ENCODE peak calls at places on chromosomes 12 and 14, in eight cellular contexts. One of them, this sample, is unnamed.

GRCh38 chr12:60174914-60175313 is 579.1 kb downstream of the SLC16A7 start:
- DNase-seq in epithelial cell of proximal tubule: no peak
- DNase-seq in progenitor cell of endocrine pancreas: no peak
- DNase-seq in CD4-positive, alpha-beta T cell: no peak
- DNase-seq in cardiac muscle cell: no peak
- DNase-seq in AG09319: no peak
- DNase-seq in IMR-90: peak
- DNase-seq in B cell: no peak
- DNase-seq in this sample: no peak

GRCh38 chr14:102708494-102708893 is 68.8 kb upstream of the TRAF3 start:
- DNase-seq in cardiac muscle cell: no peak
- DNase-seq in AG09319: no peak
- DNase-seq in epithelial cell of proximal tubule: no peak
- DNase-seq in progenitor cell of endocrine pancreas: no peak
- DNase-seq in CD4-positive, alpha-beta T cell: no peak
- DNase-seq in B cell: no peak
- DNase-seq in IMR-90: no peak
- DNase-seq in this sample: no peak

GRCh38 chr12:91182664-91183455 is at the start of gene DCN:
- DNase-seq in B cell: no peak
- DNase-seq in progenitor cell of endocrine pancreas: no peak
- DNase-seq in CD4-positive, alpha-beta T cell: no peak
- DNase-seq in IMR-90: peak
- DNase-seq in epithelial cell of proximal tubule: no peak
- DNase-seq in AG09319: no peak
- DNase-seq in cardiac muscle cell: peak
- DNase-seq in this sample: no peak

GRCh38 chr12:115149685-115150378 is 465.9 kb upstream of the TBX3 start:
- DNase-seq in progenitor cell of endocrine pancreas: no peak
- DNase-seq in B cell: no peak
- DNase-seq in AG09319: peak
- DNase-seq in cardiac muscle cell: peak
- DNase-seq in IMR-90: peak
- DNase-seq in epithelial cell of proximal tubule: no peak
- DNase-seq in CD4-positive, alpha-beta T cell: no peak
- DNase-seq in this sample: no peak

GRCh38 chr14:55398679-55399078 is 13.0 kb downstream of the ATG14 start:
- DNase-seq in epithelial cell of proximal tubule: peak
- DNase-seq in IMR-90: peak
- DNase-seq in AG09319: peak
- DNase-seq in CD4-positive, alpha-beta T cell: no peak
- DNase-seq in progenitor cell of endocrine pancreas: no peak
- DNase-seq in B cell: no peak
- DNase-seq in cardiac muscle cell: peak
- DNase-seq in this sample: no peak

GRCh38 chr12:9344540-9344939 is 136.3 kb upstream of the PZP start:
- DNase-seq in cardiac muscle cell: peak
- DNase-seq in CD4-positive, alpha-beta T cell: no peak
- DNase-seq in progenitor cell of endocrine pancreas: no peak
- DNase-seq in B cell: no peak
- DNase-seq in IMR-90: no peak
- DNase-seq in AG09319: no peak
- DNase-seq in epithelial cell of proximal tubule: no peak
- DNase-seq in this sample: no peak

GRCh38 chr12:31514912-31515311 is 76.0 kb downstream of the DENND5B start:
- DNase-seq in cardiac muscle cell: no peak
- DNase-seq in B cell: no peak
- DNase-seq in CD4-positive, alpha-beta T cell: no peak
- DNase-seq in AG09319: no peak
- DNase-seq in progenitor cell of endocrine pancreas: no peak
- DNase-seq in IMR-90: no peak
- DNase-seq in epithelial cell of proximal tubule: no peak
- DNase-seq in this sample: no peak

GRCh38 chr14:76958975-76959710 is 69.4 kb downstream of the IRF2BPL start:
- DNase-seq in IMR-90: peak
- DNase-seq in epithelial cell of proximal tubule: no peak
- DNase-seq in B cell: peak
- DNase-seq in cardiac muscle cell: peak
- DNase-seq in CD4-positive, alpha-beta T cell: no peak
- DNase-seq in progenitor cell of endocrine pancreas: no peak
- DNase-seq in AG09319: no peak
- DNase-seq in this sample: peak

GRCh38 chr12:95114766-95115450 is 41.5 kb upstream of the NR2C1 start:
- DNase-seq in B cell: no peak
- DNase-seq in CD4-positive, alpha-beta T cell: no peak
- DNase-seq in cardiac muscle cell: peak
- DNase-seq in progenitor cell of endocrine pancreas: no peak
- DNase-seq in epithelial cell of proximal tubule: no peak
- DNase-seq in IMR-90: peak
- DNase-seq in AG09319: no peak
- DNase-seq in this sample: no peak

GRCh38 chr12:68627673-68628319 is 17.1 kb downstream of the RAP1B start:
- DNase-seq in B cell: no peak
- DNase-seq in AG09319: no peak
- DNase-seq in IMR-90: no peak
- DNase-seq in progenitor cell of endocrine pancreas: no peak
- DNase-seq in cardiac muscle cell: no peak
- DNase-seq in epithelial cell of proximal tubule: no peak
- DNase-seq in CD4-positive, alpha-beta T cell: no peak
- DNase-seq in this sample: no peak

GRCh38 chr14:29028973-29029582 is 262.5 kb downstream of the FOXG1 start:
- DNase-seq in CD4-positive, alpha-beta T cell: no peak
- DNase-seq in progenitor cell of endocrine pancreas: peak
- DNase-seq in AG09319: no peak
- DNase-seq in epithelial cell of proximal tubule: no peak
- DNase-seq in IMR-90: peak
- DNase-seq in B cell: no peak
- DNase-seq in cardiac muscle cell: peak
- DNase-seq in this sample: no peak

GRCh38 chr12:4034926-4035325 is 161.7 kb upstream of the PARP11 start:
- DNase-seq in epithelial cell of proximal tubule: no peak
- DNase-seq in IMR-90: peak
- DNase-seq in B cell: no peak
- DNase-seq in progenitor cell of endocrine pancreas: no peak
- DNase-seq in AG09319: no peak
- DNase-seq in CD4-positive, alpha-beta T cell: no peak
- DNase-seq in cardiac muscle cell: no peak
- DNase-seq in this sample: no peak

GRCh38 chr14:104970231-104971068 is 7.7 kb downstream of the AHNAK2 start:
- DNase-seq in progenitor cell of endocrine pancreas: no peak
- DNase-seq in epithelial cell of proximal tubule: no peak
- DNase-seq in AG09319: peak
- DNase-seq in B cell: no peak
- DNase-seq in IMR-90: peak
- DNase-seq in CD4-positive, alpha-beta T cell: no peak
- DNase-seq in cardiac muscle cell: peak
- DNase-seq in this sample: peak

GRCh38 chr12:59699408-59700144 is 103.7 kb downstream of the SLC16A7 start:
- DNase-seq in IMR-90: peak
- DNase-seq in cardiac muscle cell: peak
- DNase-seq in B cell: no peak
- DNase-seq in progenitor cell of endocrine pancreas: no peak
- DNase-seq in CD4-positive, alpha-beta T cell: no peak
- DNase-seq in epithelial cell of proximal tubule: no peak
- DNase-seq in AG09319: peak
- DNase-seq in this sample: peak

GRCh38 chr12:19978193-19978592 is 390.1 kb upstream of the PDE3A start:
- DNase-seq in IMR-90: peak
- DNase-seq in epithelial cell of proximal tubule: peak
- DNase-seq in cardiac muscle cell: peak
- DNase-seq in AG09319: peak
- DNase-seq in CD4-positive, alpha-beta T cell: no peak
- DNase-seq in progenitor cell of endocrine pancreas: no peak
- DNase-seq in B cell: no peak
- DNase-seq in this sample: no peak

GRCh38 chr12:72368298-72368697 is 96.1 kb downstream of the TRHDE start:
- DNase-seq in IMR-90: peak
- DNase-seq in CD4-positive, alpha-beta T cell: no peak
- DNase-seq in progenitor cell of endocrine pancreas: no peak
- DNase-seq in AG09319: no peak
- DNase-seq in epithelial cell of proximal tubule: no peak
- DNase-seq in B cell: no peak
- DNase-seq in cardiac muscle cell: no peak
- DNase-seq in this sample: no peak

DNA sequence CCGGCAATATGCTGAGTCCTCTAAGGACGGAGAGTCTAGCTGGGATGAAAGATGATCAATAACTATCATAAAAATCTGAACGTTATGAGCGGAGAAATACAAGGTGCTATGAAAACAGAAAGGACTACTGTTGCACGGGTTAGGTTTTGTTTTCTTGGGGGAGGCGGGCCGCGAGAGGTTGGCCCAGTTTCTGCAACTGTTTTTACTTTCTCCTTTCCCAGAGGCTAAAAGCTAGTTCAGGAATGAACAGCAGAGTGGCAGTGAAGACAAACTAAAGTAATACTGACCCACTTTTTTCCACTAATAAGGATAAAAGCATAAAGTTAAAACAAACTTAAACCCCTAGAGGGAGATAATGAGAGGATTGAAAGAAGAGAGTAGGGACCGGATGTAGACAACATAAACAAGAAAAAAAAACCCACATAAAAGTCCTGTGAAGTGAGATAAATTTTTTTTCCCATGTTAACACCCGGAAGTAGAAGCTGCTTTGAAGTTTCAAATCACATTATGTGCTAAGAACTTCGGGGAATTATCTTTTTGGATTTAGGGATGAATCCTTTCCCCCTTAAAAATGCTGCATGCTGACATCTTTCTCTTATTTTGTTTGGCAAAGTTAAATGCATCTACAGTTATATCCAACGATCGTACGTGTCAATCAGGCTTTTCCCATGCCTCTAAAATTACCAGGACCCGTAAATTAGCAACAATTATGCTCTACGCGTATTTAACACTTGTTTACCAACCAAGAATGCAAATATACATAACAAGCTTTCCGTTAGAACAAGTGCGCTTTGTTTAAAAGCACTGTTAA is 1.0 kb upstream of the CDK17 start:
- DNase-seq in AG09319: no peak
- DNase-seq in cardiac muscle cell: peak
- DNase-seq in CD4-positive, alpha-beta T cell: peak
- DNase-seq in B cell: peak
- DNase-seq in progenitor cell of endocrine pancreas: no peak
- DNase-seq in epithelial cell of proximal tubule: peak
- DNase-seq in IMR-90: peak
- DNase-seq in this sample: no peak
- TF ChIP-seq CTCF in AG09319: peak
- TF ChIP-seq CTCF in cardiac muscle cell: peak
- TF ChIP-seq CTCF in CD4-positive, alpha-beta T cell: peak
- TF ChIP-seq CTCF in B cell: peak
- TF ChIP-seq CTCF in progenitor cell of endocrine pancreas: peak
- TF ChIP-seq CTCF in epithelial cell of proximal tubule: peak
- TF ChIP-seq CTCF in IMR-90: peak
- TF ChIP-seq CTCF in this sample: peak

DNA sequence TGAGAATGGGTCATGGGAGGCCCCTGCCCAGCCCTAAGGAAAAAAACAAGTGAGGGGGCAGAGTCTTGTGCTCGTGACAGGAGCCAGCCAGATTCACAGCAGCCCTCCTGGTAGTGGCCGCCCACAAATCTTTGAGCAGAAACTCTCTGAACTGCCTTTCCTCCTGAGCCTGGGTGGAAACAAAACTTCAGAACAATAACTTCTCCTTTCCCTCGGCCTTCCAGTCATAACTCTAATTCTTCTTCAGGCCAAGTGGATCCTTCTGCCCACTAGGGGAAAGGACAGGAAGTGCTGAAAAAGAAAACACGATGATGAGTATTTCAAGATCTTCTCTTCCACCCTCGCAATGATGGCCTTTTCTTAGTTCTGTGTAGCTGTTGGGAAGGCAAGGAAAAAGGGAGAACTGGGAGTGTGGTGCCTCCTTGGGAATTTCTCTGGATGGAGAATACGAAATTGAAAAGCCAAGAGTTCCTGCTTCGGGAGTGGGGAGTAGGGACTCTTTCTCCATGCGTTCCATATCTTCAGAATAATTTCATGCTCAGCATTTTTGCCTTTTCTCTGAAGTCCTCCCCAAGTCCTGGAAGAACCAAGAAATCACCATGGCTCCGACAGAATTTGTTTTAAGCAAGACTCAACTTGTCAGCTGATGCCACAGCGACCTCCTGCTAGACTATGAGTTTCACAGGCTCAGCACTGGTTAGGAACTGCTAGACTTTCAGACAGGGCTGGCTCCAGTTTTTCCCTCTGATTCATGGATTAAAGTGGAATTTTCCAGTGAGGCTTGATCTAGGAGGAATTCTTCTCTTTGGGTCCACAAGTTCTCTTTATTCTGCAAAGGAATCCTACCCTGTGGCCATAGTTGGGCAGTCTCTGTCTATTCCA is 188.9 kb downstream of the CAND1 start:
- DNase-seq in IMR-90: no peak
- DNase-seq in cardiac muscle cell: peak
- DNase-seq in progenitor cell of endocrine pancreas: no peak
- DNase-seq in B cell: no peak
- DNase-seq in epithelial cell of proximal tubule: no peak
- DNase-seq in CD4-positive, alpha-beta T cell: no peak
- DNase-seq in AG09319: no peak
- DNase-seq in this sample: no peak
- TF ChIP-seq CTCF in IMR-90: no peak
- TF ChIP-seq CTCF in cardiac muscle cell: peak
- TF ChIP-seq CTCF in progenitor cell of endocrine pancreas: peak
- TF ChIP-seq CTCF in B cell: no peak
- TF ChIP-seq CTCF in epithelial cell of proximal tubule: peak
- TF ChIP-seq CTCF in CD4-positive, alpha-beta T cell: peak
- TF ChIP-seq CTCF in AG09319: peak
- TF ChIP-seq CTCF in this sample: peak

GRCh38 chr12:83954071-83954789 is 958.4 kb downstream of the SLC6A15 start:
- DNase-seq in IMR-90: no peak
- DNase-seq in progenitor cell of endocrine pancreas: no peak
- DNase-seq in B cell: no peak
- DNase-seq in epithelial cell of proximal tubule: no peak
- DNase-seq in AG09319: no peak
- DNase-seq in cardiac muscle cell: no peak
- DNase-seq in CD4-positive, alpha-beta T cell: no peak
- DNase-seq in this sample: no peak

GRCh38 chr12:83958997-83959396 is 953.6 kb downstream of the SLC6A15 start:
- DNase-seq in IMR-90: no peak
- DNase-seq in AG09319: no peak
- DNase-seq in epithelial cell of proximal tubule: no peak
- DNase-seq in cardiac muscle cell: no peak
- DNase-seq in CD4-positive, alpha-beta T cell: no peak
- DNase-seq in B cell: no peak
- DNase-seq in progenitor cell of endocrine pancreas: no peak
- DNase-seq in this sample: no peak

GRCh38 chr12:83960767-83961166 is 951.8 kb downstream of the SLC6A15 start:
- DNase-seq in progenitor cell of endocrine pancreas: no peak
- DNase-seq in B cell: no peak
- DNase-seq in AG09319: no peak
- DNase-seq in cardiac muscle cell: no peak
- DNase-seq in CD4-positive, alpha-beta T cell: no peak
- DNase-seq in epithelial cell of proximal tubule: no peak
- DNase-seq in IMR-90: no peak
- DNase-seq in this sample: no peak

GRCh38 chr12:83954939-83955601 is 957.5 kb downstream of the SLC6A15 start:
- DNase-seq in epithelial cell of proximal tubule: no peak
- DNase-seq in AG09319: no peak
- DNase-seq in IMR-90: no peak
- DNase-seq in CD4-positive, alpha-beta T cell: no peak
- DNase-seq in cardiac muscle cell: peak
- DNase-seq in B cell: no peak
- DNase-seq in progenitor cell of endocrine pancreas: no peak
- DNase-seq in this sample: no peak
- TF ChIP-seq CTCF in epithelial cell of proximal tubule: peak
- TF ChIP-seq CTCF in AG09319: no peak
- TF ChIP-seq CTCF in IMR-90: no peak
- TF ChIP-seq CTCF in CD4-positive, alpha-beta T cell: no peak
- TF ChIP-seq CTCF in cardiac muscle cell: peak
- TF ChIP-seq CTCF in B cell: no peak
- TF ChIP-seq CTCF in progenitor cell of endocrine pancreas: no peak
- TF ChIP-seq CTCF in this sample: no peak

GRCh38 chr12:29614926-29615325 is 117.4 kb upstream of the OVCH1 start:
- DNase-seq in epithelial cell of proximal tubule: no peak
- DNase-seq in progenitor cell of endocrine pancreas: no peak
- DNase-seq in cardiac muscle cell: no peak
- DNase-seq in IMR-90: no peak
- DNase-seq in B cell: no peak
- DNase-seq in CD4-positive, alpha-beta T cell: no peak
- DNase-seq in AG09319: peak
- DNase-seq in this sample: no peak
- TF ChIP-seq CTCF in epithelial cell of proximal tubule: no peak
- TF ChIP-seq CTCF in progenitor cell of endocrine pancreas: no peak
- TF ChIP-seq CTCF in cardiac muscle cell: no peak
- TF ChIP-seq CTCF in IMR-90: no peak
- TF ChIP-seq CTCF in B cell: no peak
- TF ChIP-seq CTCF in CD4-positive, alpha-beta T cell: no peak
- TF ChIP-seq CTCF in AG09319: no peak
- TF ChIP-seq CTCF in this sample: no peak

This sample was measured in CD14-positive monocyte.